ENCODE peak calls at places on chromosomes 5 and 9, in ten cellular contexts. One of them, this sample, is unnamed.

GRCh38 chr5:54643679-54644078 is 126.1 kb downstream of the SNX18 start:
- DNase-seq in OCI-LY7: no peak
- DNase-seq in uterus: no peak
- DNase-seq in cardiac fibroblast: peak
- DNase-seq in endothelial cell: peak
- DNase-seq in kidney epithelial cell: peak
- DNase-seq in K562: no peak
- DNase-seq in lung: no peak
- DNase-seq in WERI-Rb-1: no peak
- DNase-seq in psoas muscle: no peak
- DNase-seq in this sample: no peak

GRCh38 chr9:112700080-112700479 is 17.8 kb downstream of the INIP start:
- DNase-seq in K562: no peak
- DNase-seq in WERI-Rb-1: no peak
- DNase-seq in psoas muscle: no peak
- DNase-seq in kidney epithelial cell: no peak
- DNase-seq in uterus: no peak
- DNase-seq in OCI-LY7: no peak
- DNase-seq in endothelial cell: no peak
- DNase-seq in cardiac fibroblast: no peak
- DNase-seq in lung: no peak
- DNase-seq in this sample: no peak

GRCh38 chr9:122389195-122389594 is 18.4 kb downstream of the PTGS1 start:
- DNase-seq in uterus: no peak
- DNase-seq in psoas muscle: no peak
- DNase-seq in kidney epithelial cell: no peak
- DNase-seq in lung: no peak
- DNase-seq in K562: no peak
- DNase-seq in endothelial cell: no peak
- DNase-seq in WERI-Rb-1: no peak
- DNase-seq in OCI-LY7: no peak
- DNase-seq in cardiac fibroblast: no peak
- DNase-seq in this sample: no peak

GRCh38 chr5:58022055-58022454 is 437.8 kb downstream of the PLK2 start:
- DNase-seq in uterus: no peak
- DNase-seq in endothelial cell: no peak
- DNase-seq in WERI-Rb-1: no peak
- DNase-seq in K562: no peak
- DNase-seq in kidney epithelial cell: no peak
- DNase-seq in lung: no peak
- DNase-seq in psoas muscle: no peak
- DNase-seq in OCI-LY7: no peak
- DNase-seq in cardiac fibroblast: peak
- DNase-seq in this sample: no peak

GRCh38 chr5:108521841-108522506 is 140.1 kb upstream of the FBXL17 start:
- DNase-seq in cardiac fibroblast: peak
- DNase-seq in kidney epithelial cell: peak
- DNase-seq in K562: peak
- DNase-seq in OCI-LY7: peak
- DNase-seq in endothelial cell: peak
- DNase-seq in WERI-Rb-1: peak
- DNase-seq in lung: no peak
- DNase-seq in uterus: no peak
- DNase-seq in psoas muscle: no peak
- DNase-seq in this sample: peak

GRCh38 chr9:129089246-129089645 is 8.3 kb downstream of the DOLPP1 start:
- DNase-seq in psoas muscle: no peak
- DNase-seq in cardiac fibroblast: no peak
- DNase-seq in kidney epithelial cell: no peak
- DNase-seq in lung: no peak
- DNase-seq in OCI-LY7: no peak
- DNase-seq in endothelial cell: no peak
- DNase-seq in K562: no peak
- DNase-seq in uterus: no peak
- DNase-seq in WERI-Rb-1: no peak
- DNase-seq in this sample: no peak

GRCh38 chr9:110115341-110115820 is 92.6 kb downstream of the C9orf152 start:
- DNase-seq in WERI-Rb-1: peak
- DNase-seq in psoas muscle: peak
- DNase-seq in cardiac fibroblast: peak
- DNase-seq in lung: no peak
- DNase-seq in uterus: no peak
- DNase-seq in kidney epithelial cell: no peak
- DNase-seq in endothelial cell: no peak
- DNase-seq in K562: no peak
- DNase-seq in OCI-LY7: no peak
- DNase-seq in this sample: no peak

GRCh38 chr5:168291281-168291960 is at the start of gene WWC1:
- DNase-seq in psoas muscle: peak
- DNase-seq in WERI-Rb-1: peak
- DNase-seq in OCI-LY7: no peak
- DNase-seq in endothelial cell: peak
- DNase-seq in uterus: no peak
- DNase-seq in cardiac fibroblast: peak
- DNase-seq in kidney epithelial cell: no peak
- DNase-seq in K562: peak
- DNase-seq in lung: peak
- DNase-seq in this sample: peak

GRCh38 chr9:126166291-126166690 is 160.3 kb upstream of the MVB12B start:
- DNase-seq in uterus: no peak
- DNase-seq in K562: no peak
- DNase-seq in WERI-Rb-1: no peak
- DNase-seq in lung: peak
- DNase-seq in OCI-LY7: no peak
- DNase-seq in psoas muscle: no peak
- DNase-seq in kidney epithelial cell: no peak
- DNase-seq in cardiac fibroblast: no peak
- DNase-seq in endothelial cell: no peak
- DNase-seq in this sample: no peak

GRCh38 chr9:134061688-134062371 is 6.0 kb downstream of the BRD3 start:
- DNase-seq in kidney epithelial cell: no peak
- DNase-seq in cardiac fibroblast: no peak
- DNase-seq in K562: no peak
- DNase-seq in uterus: no peak
- DNase-seq in lung: no peak
- DNase-seq in WERI-Rb-1: no peak
- DNase-seq in psoas muscle: peak
- DNase-seq in endothelial cell: no peak
- DNase-seq in OCI-LY7: no peak
- DNase-seq in this sample: no peak

GRCh38 chr5:15097552-15097951 is 226.0 kb upstream of the ANKH start:
- DNase-seq in K562: no peak
- DNase-seq in endothelial cell: no peak
- DNase-seq in OCI-LY7: no peak
- DNase-seq in WERI-Rb-1: no peak
- DNase-seq in cardiac fibroblast: no peak
- DNase-seq in lung: no peak
- DNase-seq in uterus: no peak
- DNase-seq in psoas muscle: no peak
- DNase-seq in kidney epithelial cell: no peak
- DNase-seq in this sample: no peak

GRCh38 chr5:141326088-141326854 is 4.0 kb upstream of the PCDHGA1 start:
- DNase-seq in WERI-Rb-1: peak
- DNase-seq in psoas muscle: peak
- DNase-seq in endothelial cell: peak
- DNase-seq in OCI-LY7: peak
- DNase-seq in K562: peak
- DNase-seq in cardiac fibroblast: peak
- DNase-seq in lung: no peak
- DNase-seq in kidney epithelial cell: no peak
- DNase-seq in uterus: peak
- DNase-seq in this sample: peak
- TF ChIP-seq CTCF in WERI-Rb-1: peak
- TF ChIP-seq CTCF in psoas muscle: peak
- TF ChIP-seq CTCF in endothelial cell: no peak
- TF ChIP-seq CTCF in OCI-LY7: peak
- TF ChIP-seq CTCF in K562: peak
- TF ChIP-seq CTCF in cardiac fibroblast: peak
- TF ChIP-seq CTCF in lung: peak
- TF ChIP-seq CTCF in kidney epithelial cell: peak
- TF ChIP-seq CTCF in uterus: peak
- TF ChIP-seq CTCF in this sample: peak

GRCh38 chr5:115028557-115028956 is 141.2 kb downstream of the TRIM36 start:
- DNase-seq in lung: no peak
- DNase-seq in OCI-LY7: no peak
- DNase-seq in uterus: no peak
- DNase-seq in WERI-Rb-1: no peak
- DNase-seq in K562: no peak
- DNase-seq in cardiac fibroblast: no peak
- DNase-seq in psoas muscle: no peak
- DNase-seq in endothelial cell: no peak
- DNase-seq in kidney epithelial cell: no peak
- DNase-seq in this sample: no peak

GRCh38 chr5:115033861-115034260 is 135.8 kb downstream of the TRIM36 start:
- DNase-seq in psoas muscle: no peak
- DNase-seq in K562: no peak
- DNase-seq in WERI-Rb-1: peak
- DNase-seq in cardiac fibroblast: no peak
- DNase-seq in endothelial cell: peak
- DNase-seq in lung: no peak
- DNase-seq in uterus: no peak
- DNase-seq in kidney epithelial cell: no peak
- DNase-seq in OCI-LY7: no peak
- DNase-seq in this sample: no peak
- TF ChIP-seq CTCF in psoas muscle: no peak
- TF ChIP-seq CTCF in K562: peak
- TF ChIP-seq CTCF in WERI-Rb-1: peak
- TF ChIP-seq CTCF in cardiac fibroblast: no peak
- TF ChIP-seq CTCF in endothelial cell: no peak
- TF ChIP-seq CTCF in lung: no peak
- TF ChIP-seq CTCF in uterus: no peak
- TF ChIP-seq CTCF in kidney epithelial cell: no peak
- TF ChIP-seq CTCF in OCI-LY7: peak
- TF ChIP-seq CTCF in this sample: peak

GRCh38 chr5:136081192-136081591 is 51.5 kb upstream of the SMAD5 start:
- DNase-seq in kidney epithelial cell: no peak
- DNase-seq in cardiac fibroblast: no peak
- DNase-seq in lung: no peak
- DNase-seq in psoas muscle: no peak
- DNase-seq in endothelial cell: no peak
- DNase-seq in OCI-LY7: no peak
- DNase-seq in uterus: no peak
- DNase-seq in WERI-Rb-1: no peak
- DNase-seq in K562: no peak
- DNase-seq in this sample: no peak

GRCh38 chr5:136080483-136081180 is 51.8 kb downstream of the TGFBI start:
- DNase-seq in cardiac fibroblast: peak
- DNase-seq in psoas muscle: peak
- DNase-seq in OCI-LY7: no peak
- DNase-seq in uterus: peak
- DNase-seq in kidney epithelial cell: peak
- DNase-seq in lung: peak
- DNase-seq in WERI-Rb-1: peak
- DNase-seq in K562: peak
- DNase-seq in endothelial cell: peak
- DNase-seq in this sample: peak

GRCh38 chr5:136084698-136085097 is 47.9 kb upstream of the SMAD5 start:
- DNase-seq in kidney epithelial cell: no peak
- DNase-seq in endothelial cell: no peak
- DNase-seq in psoas muscle: peak
- DNase-seq in lung: no peak
- DNase-seq in uterus: peak
- DNase-seq in K562: no peak
- DNase-seq in cardiac fibroblast: peak
- DNase-seq in OCI-LY7: no peak
- DNase-seq in WERI-Rb-1: no peak
- DNase-seq in this sample: no peak

GRCh38 chr5:136080113-136080482 is 51.3 kb downstream of the TGFBI start:
- DNase-seq in OCI-LY7: no peak
- DNase-seq in uterus: no peak
- DNase-seq in cardiac fibroblast: peak
- DNase-seq in kidney epithelial cell: no peak
- DNase-seq in endothelial cell: no peak
- DNase-seq in lung: no peak
- DNase-seq in psoas muscle: no peak
- DNase-seq in WERI-Rb-1: no peak
- DNase-seq in K562: no peak
- DNase-seq in this sample: no peak

DNA sequence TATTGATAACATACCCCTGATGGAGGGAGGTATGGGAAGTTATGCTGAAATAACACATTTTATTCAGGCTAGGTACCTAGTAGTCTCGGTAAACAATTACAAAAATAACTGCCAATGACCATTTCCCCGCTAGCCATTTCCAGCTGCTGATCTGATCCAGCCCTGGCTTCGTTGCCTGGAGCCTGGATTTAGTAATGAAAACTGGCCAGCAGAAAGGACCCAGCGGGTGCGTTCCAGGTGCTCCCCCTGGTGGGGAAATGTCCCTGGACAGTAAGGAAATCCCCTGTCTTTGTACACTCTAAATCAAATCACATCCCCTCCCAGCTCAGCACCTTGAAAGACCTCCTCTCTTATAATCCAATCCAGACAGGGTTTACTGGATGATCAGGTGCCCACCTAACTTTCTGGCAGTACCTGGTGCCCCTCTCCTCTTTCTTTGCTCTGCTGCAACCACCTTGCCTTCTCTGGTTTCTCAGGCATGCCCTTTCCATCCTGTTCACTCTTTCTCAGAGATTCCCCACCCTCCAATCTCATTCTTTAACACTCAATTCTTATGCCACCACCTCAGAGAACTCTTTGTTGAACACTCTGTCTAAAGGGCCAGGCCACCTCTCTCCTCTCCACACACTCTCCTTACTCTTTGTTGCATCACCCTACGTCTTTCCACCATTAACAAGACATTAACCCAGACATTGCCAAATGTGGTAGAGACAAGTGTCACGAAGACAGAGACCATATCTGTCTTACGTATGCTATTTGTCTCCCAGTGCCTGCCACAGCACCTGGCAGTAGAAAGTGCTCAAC is 50.1 kb upstream of the SMAD5 start:
- DNase-seq in endothelial cell: peak
- DNase-seq in WERI-Rb-1: peak
- DNase-seq in OCI-LY7: peak
- DNase-seq in kidney epithelial cell: no peak
- DNase-seq in lung: peak
- DNase-seq in K562: peak
- DNase-seq in uterus: peak
- DNase-seq in cardiac fibroblast: peak
- DNase-seq in psoas muscle: peak
- DNase-seq in this sample: peak
- TF ChIP-seq CTCF in endothelial cell: peak
- TF ChIP-seq CTCF in WERI-Rb-1: peak
- TF ChIP-seq CTCF in OCI-LY7: peak
- TF ChIP-seq CTCF in kidney epithelial cell: peak
- TF ChIP-seq CTCF in lung: peak
- TF ChIP-seq CTCF in K562: peak
- TF ChIP-seq CTCF in uterus: peak
- TF ChIP-seq CTCF in cardiac fibroblast: peak
- TF ChIP-seq CTCF in psoas muscle: peak
- TF ChIP-seq CTCF in this sample: peak

DNA sequence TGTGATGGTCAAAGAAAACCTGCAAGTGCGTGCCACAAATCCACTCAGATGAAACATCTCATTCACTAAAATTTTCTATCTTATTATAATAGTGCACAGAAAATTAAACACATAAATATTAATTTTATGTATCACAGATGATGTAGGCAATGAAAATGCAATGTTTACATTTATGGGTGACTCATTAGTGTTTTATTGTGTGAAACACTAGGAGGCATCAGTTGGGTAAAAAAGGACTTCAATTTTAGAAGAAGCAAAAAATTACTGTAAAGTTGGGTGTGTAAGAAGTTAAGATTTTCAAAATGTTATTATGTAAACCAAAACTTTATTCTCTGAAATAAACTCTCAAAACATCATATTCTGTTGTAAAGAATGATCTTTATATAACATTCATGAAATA is 4.0 kb downstream of the MEF2C start:
- DNase-seq in WERI-Rb-1: no peak
- DNase-seq in endothelial cell: no peak
- DNase-seq in psoas muscle: no peak
- DNase-seq in uterus: no peak
- DNase-seq in kidney epithelial cell: no peak
- DNase-seq in cardiac fibroblast: peak
- DNase-seq in OCI-LY7: no peak
- DNase-seq in K562: no peak
- DNase-seq in lung: no peak
- DNase-seq in this sample: no peak
- TF ChIP-seq CTCF in WERI-Rb-1: no peak
- TF ChIP-seq CTCF in endothelial cell: no peak
- TF ChIP-seq CTCF in psoas muscle: no peak
- TF ChIP-seq CTCF in uterus: no peak
- TF ChIP-seq CTCF in kidney epithelial cell: no peak
- TF ChIP-seq CTCF in cardiac fibroblast: peak
- TF ChIP-seq CTCF in OCI-LY7: peak
- TF ChIP-seq CTCF in K562: no peak
- TF ChIP-seq CTCF in lung: no peak
- TF ChIP-seq CTCF in this sample: peak

This sample was measured in GM10248.